ENCODE peak calls at places on chromosomes 6 and 20, in five cellular contexts. One of them, this sample, is unnamed.

GRCh38 chr6:317452-318144 is 25.3 kb downstream of the DUSP22 start:
- DNase-seq in GM12864: peak; percentile 85
- DNase-seq in tibial nerve: no peak
- DNase-seq in pons: no peak
- DNase-seq in amygdala: no peak
- DNase-seq in this sample: no peak

GRCh38 chr6:134247271-134247833 is 70.6 kb downstream of the SGK1 start:
- DNase-seq in GM12864: peak; percentile 89
- DNase-seq in tibial nerve: no peak
- DNase-seq in pons: no peak
- DNase-seq in amygdala: no peak
- DNase-seq in this sample: peak; percentile 85

GRCh38 chr6:71012871-71013456 is 56.1 kb upstream of the B3GAT2 start:
- DNase-seq in GM12864: peak; percentile 21
- DNase-seq in tibial nerve: no peak
- DNase-seq in pons: peak; percentile 76
- DNase-seq in amygdala: no peak
- DNase-seq in this sample: peak; percentile 2

GRCh38 chr6:33160728-33161323 is 31.4 kb downstream of the COL11A2 start:
- DNase-seq in GM12864: no peak
- DNase-seq in tibial nerve: peak; percentile 23
- DNase-seq in pons: peak; percentile 54
- DNase-seq in amygdala: peak; percentile 24
- DNase-seq in this sample: no peak

GRCh38 chr6:37304766-37305165 is 46.8 kb upstream of the TMEM217 start:
- DNase-seq in GM12864: no peak
- DNase-seq in tibial nerve: no peak
- DNase-seq in pons: no peak
- DNase-seq in amygdala: no peak
- DNase-seq in this sample: no peak

GRCh38 chr20:6828794-6829423 is 61.4 kb downstream of the BMP2 start:
- DNase-seq in GM12864: peak; percentile 5
- DNase-seq in tibial nerve: peak; percentile 66
- DNase-seq in pons: peak; percentile 80
- DNase-seq in amygdala: no peak
- DNase-seq in this sample: peak; percentile 25

GRCh38 chr20:9068896-9069663 is at the start of gene PLCB4:
- DNase-seq in GM12864: no peak
- DNase-seq in tibial nerve: peak; percentile 15
- DNase-seq in pons: no peak
- DNase-seq in amygdala: no peak
- DNase-seq in this sample: no peak

GRCh38 chr6:162195441-162195840 is 532.1 kb downstream of the PRKN start:
- DNase-seq in GM12864: no peak
- DNase-seq in tibial nerve: no peak
- DNase-seq in pons: no peak
- DNase-seq in amygdala: no peak
- DNase-seq in this sample: no peak

GRCh38 chr6:29955783-29956182 is 13.5 kb downstream of the HLA-A start:
- DNase-seq in GM12864: no peak
- DNase-seq in tibial nerve: no peak
- DNase-seq in pons: no peak
- DNase-seq in amygdala: no peak
- DNase-seq in this sample: no peak

GRCh38 chr20:59022754-59023153 is 3.5 kb downstream of the TUBB1 start:
- DNase-seq in GM12864: no peak
- DNase-seq in tibial nerve: no peak
- DNase-seq in pons: no peak
- DNase-seq in amygdala: no peak
- DNase-seq in this sample: no peak

GRCh38 chr6:130434174-130434873 is 68.5 kb downstream of the TMEM200A start:
- DNase-seq in GM12864: no peak
- DNase-seq in tibial nerve: no peak
- DNase-seq in pons: no peak
- DNase-seq in amygdala: no peak
- DNase-seq in this sample: no peak

GRCh38 chr6:109820706-109821350 is 129.7 kb downstream of the FIG4 start:
- DNase-seq in GM12864: peak; percentile 29
- DNase-seq in tibial nerve: no peak
- DNase-seq in pons: no peak
- DNase-seq in amygdala: no peak
- DNase-seq in this sample: no peak

GRCh38 chr6:135871878-135872277 is 20.4 kb downstream of the PDE7B start:
- DNase-seq in GM12864: no peak
- DNase-seq in tibial nerve: no peak
- DNase-seq in pons: no peak
- DNase-seq in amygdala: no peak
- DNase-seq in this sample: no peak

GRCh38 chr20:15834857-15835256 is 738.4 kb downstream of the KIF16B start:
- DNase-seq in GM12864: no peak
- DNase-seq in tibial nerve: no peak
- DNase-seq in pons: peak; percentile 19
- DNase-seq in amygdala: no peak
- DNase-seq in this sample: no peak

GRCh38 chr20:60262967-60263603 is 304.9 kb downstream of the CDH26 start:
- DNase-seq in GM12864: no peak
- DNase-seq in tibial nerve: no peak
- DNase-seq in pons: no peak
- DNase-seq in amygdala: no peak
- DNase-seq in this sample: peak; percentile 15

GRCh38 chr6:69631552-69632346 is 165.1 kb downstream of the LMBRD1 start:
- DNase-seq in GM12864: no peak
- DNase-seq in tibial nerve: no peak
- DNase-seq in pons: no peak
- DNase-seq in amygdala: no peak
- DNase-seq in this sample: no peak

GRCh38 chr20:1474817-1475603 is 8.4 kb upstream of the NSFL1C start:
- DNase-seq in GM12864: no peak
- DNase-seq in tibial nerve: no peak
- DNase-seq in pons: no peak
- DNase-seq in amygdala: no peak
- DNase-seq in this sample: no peak

GRCh38 chr6:835476-836160 is 142.7 kb upstream of the EXOC2 start:
- DNase-seq in GM12864: no peak
- DNase-seq in tibial nerve: no peak
- DNase-seq in pons: no peak
- DNase-seq in amygdala: no peak
- DNase-seq in this sample: no peak

GRCh38 chr6:122400467-122401089 is 1.1 kb downstream of the HSF2 start:
- DNase-seq in GM12864: no peak
- DNase-seq in tibial nerve: no peak
- DNase-seq in pons: peak; percentile 21
- DNase-seq in amygdala: no peak
- DNase-seq in this sample: no peak

GRCh38 chr6:161363286-161363685 is 89.4 kb upstream of the AGPAT4 start:
- DNase-seq in GM12864: no peak
- DNase-seq in tibial nerve: no peak
- DNase-seq in pons: no peak
- DNase-seq in amygdala: no peak
- DNase-seq in this sample: no peak

GRCh38 chr6:169345198-169345597 is 91.6 kb upstream of the THBS2 start:
- DNase-seq in GM12864: no peak
- DNase-seq in tibial nerve: no peak
- DNase-seq in pons: no peak
- DNase-seq in amygdala: no peak
- DNase-seq in this sample: no peak

GRCh38 chr6:81171991-81172740 is 580.3 kb downstream of the TENT5A start:
- DNase-seq in GM12864: no peak
- DNase-seq in tibial nerve: peak; percentile 13
- DNase-seq in pons: peak; percentile 21
- DNase-seq in amygdala: no peak
- DNase-seq in this sample: no peak

GRCh38 chr6:42405025-42405424 is 46.7 kb downstream of the TRERF1 start:
- DNase-seq in GM12864: no peak
- DNase-seq in tibial nerve: no peak
- DNase-seq in pons: no peak
- DNase-seq in amygdala: no peak
- DNase-seq in this sample: no peak

GRCh38 chr6:70706491-70707123 is 38.9 kb downstream of the SMAP1 start:
- DNase-seq in GM12864: no peak
- DNase-seq in tibial nerve: no peak
- DNase-seq in pons: peak; percentile 60
- DNase-seq in amygdala: no peak
- DNase-seq in this sample: no peak

GRCh38 chr6:70469965-70470364 is 56.7 kb downstream of the FAM135A start:
- DNase-seq in GM12864: no peak
- DNase-seq in tibial nerve: no peak
- DNase-seq in pons: no peak
- DNase-seq in amygdala: no peak
- DNase-seq in this sample: no peak

GRCh38 chr20:63125893-63126601 is 89.9 kb downstream of the YTHDF1 start:
- DNase-seq in GM12864: no peak
- DNase-seq in tibial nerve: no peak
- DNase-seq in pons: no peak
- DNase-seq in amygdala: no peak
- DNase-seq in this sample: no peak

GRCh38 chr6:74785236-74785635 is 420.6 kb downstream of the COL12A1 start:
- DNase-seq in GM12864: no peak
- DNase-seq in tibial nerve: no peak
- DNase-seq in pons: no peak
- DNase-seq in amygdala: no peak
- DNase-seq in this sample: no peak

GRCh38 chr6:24501914-24502313 is 7.1 kb downstream of the ALDH5A1 start:
- DNase-seq in GM12864: no peak
- DNase-seq in tibial nerve: no peak
- DNase-seq in pons: no peak
- DNase-seq in amygdala: no peak
- DNase-seq in this sample: no peak

GRCh38 chr20:6976096-6976495 is 208.6 kb downstream of the BMP2 start:
- DNase-seq in GM12864: no peak
- DNase-seq in tibial nerve: no peak
- DNase-seq in pons: no peak
- DNase-seq in amygdala: no peak
- DNase-seq in this sample: no peak

GRCh38 chr20:63481503-63481902 is 9.0 kb upstream of the KCNQ2 start:
- DNase-seq in GM12864: no peak
- DNase-seq in tibial nerve: no peak
- DNase-seq in pons: no peak
- DNase-seq in amygdala: no peak
- DNase-seq in this sample: no peak

GRCh38 chr20:62021794-62022419 is 43.8 kb downstream of the TAF4 start:
- DNase-seq in GM12864: no peak
- DNase-seq in tibial nerve: no peak
- DNase-seq in pons: no peak
- DNase-seq in amygdala: no peak
- DNase-seq in this sample: no peak

GRCh38 chr6:26103141-26103769 is 16.0 kb downstream of the HFE start:
- DNase-seq in GM12864: no peak
- DNase-seq in tibial nerve: no peak
- DNase-seq in pons: no peak
- DNase-seq in amygdala: no peak
- DNase-seq in this sample: no peak

GRCh38 chr6:52125139-52125538 is 37.7 kb upstream of the PKHD1 start:
- DNase-seq in GM12864: no peak
- DNase-seq in tibial nerve: no peak
- DNase-seq in pons: no peak
- DNase-seq in amygdala: no peak
- DNase-seq in this sample: no peak

GRCh38 chr20:32333988-32334885 is 23.9 kb upstream of the ASXL1 start:
- DNase-seq in GM12864: peak; percentile 73
- DNase-seq in tibial nerve: no peak
- DNase-seq in pons: no peak
- DNase-seq in amygdala: no peak
- DNase-seq in this sample: no peak

GRCh38 chr20:25245461-25245860 is 2.4 kb upstream of the PYGB start:
- DNase-seq in GM12864: no peak
- DNase-seq in tibial nerve: no peak
- DNase-seq in pons: no peak
- DNase-seq in amygdala: no peak
- DNase-seq in this sample: no peak

GRCh38 chr6:67630146-67630545 is 1004.9 kb upstream of the ADGRB3 start:
- DNase-seq in GM12864: no peak
- DNase-seq in tibial nerve: no peak
- DNase-seq in pons: peak; percentile 4
- DNase-seq in amygdala: no peak
- DNase-seq in this sample: no peak

GRCh38 chr6:53240763-53241162 is 92.1 kb upstream of the GCM1 start:
- DNase-seq in GM12864: no peak
- DNase-seq in tibial nerve: no peak
- DNase-seq in pons: no peak
- DNase-seq in amygdala: no peak
- DNase-seq in this sample: peak; percentile 17